ENCODE peak calls at places on chromosome 9, in five cellular contexts. One of them, this sample, is unnamed.

GRCh38 chr9:129574911-129575574 is 45.9 kb downstream of the C9orf50 start:
- DNase-seq in astrocyte of the cerebellum: no peak
- DNase-seq in NCI-H146: no peak
- DNase-seq in RKO: no peak
- DNase-seq in esophagus squamous epithelium: no peak
- DNase-seq in this sample: no peak

GRCh38 chr9:68575821-68576220 is 35.1 kb upstream of the TMEM252 start:
- DNase-seq in astrocyte of the cerebellum: no peak
- DNase-seq in esophagus squamous epithelium: no peak
- DNase-seq in NCI-H146: no peak
- DNase-seq in RKO: no peak
- DNase-seq in this sample: no peak

GRCh38 chr9:135454737-135455136 is 24.8 kb upstream of the PPP1R26 start:
- DNase-seq in astrocyte of the cerebellum: no peak
- DNase-seq in RKO: no peak
- DNase-seq in esophagus squamous epithelium: no peak
- DNase-seq in NCI-H146: no peak
- DNase-seq in this sample: no peak

GRCh38 chr9:13607746-13608445 is 328.4 kb upstream of the MPDZ start:
- DNase-seq in RKO: no peak
- DNase-seq in NCI-H146: peak; percentile 46
- DNase-seq in astrocyte of the cerebellum: no peak
- DNase-seq in esophagus squamous epithelium: no peak
- DNase-seq in this sample: no peak

GRCh38 chr9:83066771-83067170 is 3.8 kb upstream of the RASEF start:
- DNase-seq in astrocyte of the cerebellum: peak; percentile 92
- DNase-seq in NCI-H146: no peak
- DNase-seq in esophagus squamous epithelium: no peak
- DNase-seq in RKO: peak; percentile 49
- DNase-seq in this sample: peak; percentile 29

GRCh38 chr9:91334053-91334452 is 27.7 kb downstream of the AUH start:
- DNase-seq in RKO: peak; percentile 48
- DNase-seq in astrocyte of the cerebellum: peak; percentile 1
- DNase-seq in NCI-H146: no peak
- DNase-seq in esophagus squamous epithelium: no peak
- DNase-seq in this sample: no peak

GRCh38 chr9:129806126-129806525 is 3.1 kb downstream of the TOR1B start:
- DNase-seq in NCI-H146: no peak
- DNase-seq in astrocyte of the cerebellum: no peak
- DNase-seq in esophagus squamous epithelium: no peak
- DNase-seq in RKO: no peak
- DNase-seq in this sample: no peak

GRCh38 chr9:116899337-116900006 is 212.4 kb downstream of the TRIM32 start:
- DNase-seq in astrocyte of the cerebellum: no peak
- DNase-seq in esophagus squamous epithelium: no peak
- DNase-seq in NCI-H146: no peak
- DNase-seq in RKO: no peak
- DNase-seq in this sample: no peak

GRCh38 chr9:95508968-95509850 is 7.6 kb downstream of the PTCH1 start:
- DNase-seq in astrocyte of the cerebellum: peak; percentile 83
- DNase-seq in NCI-H146: peak; percentile 88
- DNase-seq in esophagus squamous epithelium: no peak
- DNase-seq in RKO: peak; percentile 96
- DNase-seq in this sample: peak; percentile 82

GRCh38 chr9:101387871-101388506 is 3.2 kb upstream of the BAAT start:
- DNase-seq in esophagus squamous epithelium: no peak
- DNase-seq in RKO: peak; percentile 56
- DNase-seq in astrocyte of the cerebellum: peak; percentile 43
- DNase-seq in NCI-H146: peak; percentile 70
- DNase-seq in this sample: no peak

GRCh38 chr9:136648746-136649145 is 14.0 kb upstream of the EGFL7 start:
- DNase-seq in NCI-H146: no peak
- DNase-seq in astrocyte of the cerebellum: no peak
- DNase-seq in RKO: no peak
- DNase-seq in esophagus squamous epithelium: no peak
- DNase-seq in this sample: no peak

GRCh38 chr9:108517591-108518365 is 338.0 kb downstream of the ACTL7B start:
- DNase-seq in RKO: no peak
- DNase-seq in NCI-H146: no peak
- DNase-seq in esophagus squamous epithelium: no peak
- DNase-seq in astrocyte of the cerebellum: no peak
- DNase-seq in this sample: no peak

GRCh38 chr9:100341889-100342288 is 10.9 kb downstream of the TEX10 start:
- DNase-seq in NCI-H146: no peak
- DNase-seq in astrocyte of the cerebellum: no peak
- DNase-seq in RKO: no peak
- DNase-seq in esophagus squamous epithelium: no peak
- DNase-seq in this sample: no peak

GRCh38 chr9:14424323-14424722 is 110.4 kb upstream of the NFIB start:
- DNase-seq in RKO: no peak
- DNase-seq in astrocyte of the cerebellum: no peak
- DNase-seq in esophagus squamous epithelium: no peak
- DNase-seq in NCI-H146: no peak
- DNase-seq in this sample: no peak

GRCh38 chr9:76403352-76403751 is 9.1 kb upstream of the RFK start:
- DNase-seq in esophagus squamous epithelium: no peak
- DNase-seq in astrocyte of the cerebellum: peak; percentile 78
- DNase-seq in NCI-H146: peak; percentile 5
- DNase-seq in RKO: peak; percentile 90
- DNase-seq in this sample: peak; percentile 66

GRCh38 chr9:120742951-120743416 is 28.7 kb upstream of the MEGF9 start:
- DNase-seq in esophagus squamous epithelium: no peak
- DNase-seq in astrocyte of the cerebellum: no peak
- DNase-seq in RKO: peak; percentile 66
- DNase-seq in NCI-H146: peak; percentile 44
- DNase-seq in this sample: peak; percentile 16

GRCh38 chr9:7097785-7098420 is 340.1 kb downstream of the KDM4C start:
- DNase-seq in NCI-H146: no peak
- DNase-seq in RKO: no peak
- DNase-seq in astrocyte of the cerebellum: no peak
- DNase-seq in esophagus squamous epithelium: no peak
- DNase-seq in this sample: no peak

GRCh38 chr9:137297060-137297664 is 4.9 kb downstream of the NRARP start:
- DNase-seq in NCI-H146: no peak
- DNase-seq in esophagus squamous epithelium: no peak
- DNase-seq in astrocyte of the cerebellum: no peak
- DNase-seq in RKO: no peak
- DNase-seq in this sample: no peak

GRCh38 chr9:131731237-131731995 is 8.5 kb downstream of the RAPGEF1 start:
- DNase-seq in NCI-H146: peak; percentile 9
- DNase-seq in esophagus squamous epithelium: no peak
- DNase-seq in RKO: no peak
- DNase-seq in astrocyte of the cerebellum: no peak
- DNase-seq in this sample: no peak